ENCODE peak calls at places on chromosome 9, in six cellular contexts. A is spleen, U is WERI-Rb-1, S is pancreas, I is heart right ventricle, K is astrocyte of the cerebellum. X is an unnamed sample.

GRCh38 chr9:100014846-100015245 is 84.0 kb downstream of the ERP44 start:
- DNase-seq in A (no peak), U (no peak), S (no peak), I (no peak), K (no peak), X (no peak)

GRCh38 chr9:133563286-133564213 is 29.0 kb downstream of the ADAMTSL2 start:
- DNase-seq in A (no peak), U (no peak), S (no peak), I (peak; percentile 73), K (no peak), X (no peak)

GRCh38 chr9:128282500-128282899 is 6.4 kb downstream of the SWI5 start:
- DNase-seq in A (no peak), U (no peak), S (no peak), I (no peak), K (no peak), X (no peak)

GRCh38 chr9:113536483-113537226 is 73.1 kb downstream of the RGS3 start:
- DNase-seq in A (peak; percentile 88), U (peak; percentile 95), S (no peak), I (peak; percentile 83), K (no peak), X (no peak)

GRCh38 chr9:18092138-18092537 is 381.8 kb upstream of the ADAMTSL1 start:
- DNase-seq in A (no peak), U (no peak), S (no peak), I (no peak), K (no peak), X (no peak)

GRCh38 chr9:109244179-109245132 is 76.4 kb downstream of the EPB41L4B start:
- DNase-seq in A (peak; percentile 87), U (peak; percentile 89), S (peak; percentile 83), I (peak; percentile 69), K (no peak), X (peak; percentile 29)

GRCh38 chr9:134316444-134317160 is 9.7 kb upstream of the RXRA start:
- DNase-seq in A (peak; percentile 74), U (no peak), S (peak; percentile 62), I (peak; percentile 61), K (peak; percentile 60), X (no peak)

GRCh38 chr9:13939129-13939528 is 374.8 kb downstream of the NFIB start:
- DNase-seq in A (no peak), U (no peak), S (no peak), I (no peak), K (peak; percentile 63), X (peak; percentile 60)

GRCh38 chr9:134707031-134707680 is 65.6 kb downstream of the COL5A1 start:
- DNase-seq in A (no peak), U (peak; percentile 91), S (peak; percentile 81), I (peak; percentile 83), K (peak; percentile 76), X (peak; percentile 86)

GRCh38 chr9:116549061-116549664 is 137.9 kb upstream of the TRIM32 start:
- DNase-seq in A (no peak), U (no peak), S (peak; percentile 46), I (peak; percentile 73), K (peak; percentile 83), X (peak; percentile 66)

GRCh38 chr9:16708638-16709435 is 161.6 kb downstream of the BNC2 start:
- DNase-seq in A (no peak), U (no peak), S (no peak), I (no peak), K (peak; percentile 44), X (no peak)

GRCh38 chr9:127036437-127036836 is 86.0 kb downstream of the ANGPTL2 start:
- DNase-seq in A (no peak), U (no peak), S (no peak), I (no peak), K (no peak), X (no peak)

GRCh38 chr9:27371382-27371781 is 74.4 kb upstream of the EQTN start:
- DNase-seq in A (no peak), U (no peak), S (no peak), I (no peak), K (no peak), X (no peak)

GRCh38 chr9:87324613-87325194 is 173.0 kb upstream of the DAPK1 start:
- DNase-seq in A (no peak), U (no peak), S (no peak), I (no peak), K (peak; percentile 58), X (peak; percentile 54)

GRCh38 chr9:130872912-130873503 is 23.6 kb downstream of the QRFP start:
- DNase-seq in A (peak; percentile 18), U (no peak), S (peak; percentile 91), I (peak; percentile 66), K (no peak), X (no peak)

GRCh38 chr9:20621553-20622329 is 558 bp downstream of the MLLT3 start:
- DNase-seq in A (peak; percentile 91), U (peak; percentile 28), S (peak; percentile 88), I (peak; percentile 75), K (no peak), X (peak; percentile 50)

GRCh38 chr9:127990539-127990938 is 9.8 kb upstream of the EEIG1 start:
- DNase-seq in A (no peak), U (no peak), S (no peak), I (no peak), K (no peak), X (no peak)

GRCh38 chr9:71725590-71726338 is 42.5 kb downstream of the CEMIP2 start:
- DNase-seq in A (no peak), U (no peak), S (no peak), I (no peak), K (no peak), X (peak; percentile 78)

GRCh38 chr9:95635986-95636600 is 119.3 kb upstream of the PTCH1 start:
- DNase-seq in A (no peak), U (no peak), S (no peak), I (no peak), K (no peak), X (no peak)

GRCh38 chr9:87707805-87708500 is 18.0 kb upstream of the CTSL start:
- DNase-seq in A (no peak), U (no peak), S (no peak), I (no peak), K (no peak), X (no peak)

GRCh38 chr9:5617749-5618148 is 11.2 kb upstream of the RIC1 start:
- DNase-seq in A (no peak), U (no peak), S (no peak), I (no peak), K (no peak), X (no peak)

GRCh38 chr9:137303893-137304382 is 1.9 kb upstream of the NRARP start:
- DNase-seq in A (no peak), U (no peak), S (peak; percentile 84), I (peak; percentile 13), K (no peak), X (no peak)

GRCh38 chr9:137306546-137307254 is 4.6 kb upstream of the NRARP start:
- DNase-seq in A (peak; percentile 77), U (no peak), S (peak; percentile 92), I (peak; percentile 41), K (no peak), X (no peak)

GRCh38 chr9:137305788-137306545 is 3.9 kb upstream of the NRARP start:
- DNase-seq in A (peak; percentile 73), U (peak; percentile 11), S (peak; percentile 86), I (peak; percentile 42), K (no peak), X (no peak)

GRCh38 chr9:137304383-137305059 is 2.5 kb upstream of the NRARP start:
- DNase-seq in A (peak; percentile 74), U (peak; percentile 63), S (peak; percentile 77), I (peak; percentile 16), K (no peak), X (no peak)

GRCh38 chr9:137305060-137305787 is 3.2 kb upstream of the NRARP start:
- DNase-seq in A (peak; percentile 89), U (peak; percentile 92), S (peak; percentile 93), I (peak; percentile 71), K (no peak), X (no peak)
- H3K4me3 ChIP-seq in A (peak overlapping the region; percentile 31), U (peak overlapping the region; percentile 44), S (peak overlapping the region; percentile 57), I (peak overlapping the region; percentile 39), K (no peak overlapping the region), X (no peak overlapping the region)

DNA sequence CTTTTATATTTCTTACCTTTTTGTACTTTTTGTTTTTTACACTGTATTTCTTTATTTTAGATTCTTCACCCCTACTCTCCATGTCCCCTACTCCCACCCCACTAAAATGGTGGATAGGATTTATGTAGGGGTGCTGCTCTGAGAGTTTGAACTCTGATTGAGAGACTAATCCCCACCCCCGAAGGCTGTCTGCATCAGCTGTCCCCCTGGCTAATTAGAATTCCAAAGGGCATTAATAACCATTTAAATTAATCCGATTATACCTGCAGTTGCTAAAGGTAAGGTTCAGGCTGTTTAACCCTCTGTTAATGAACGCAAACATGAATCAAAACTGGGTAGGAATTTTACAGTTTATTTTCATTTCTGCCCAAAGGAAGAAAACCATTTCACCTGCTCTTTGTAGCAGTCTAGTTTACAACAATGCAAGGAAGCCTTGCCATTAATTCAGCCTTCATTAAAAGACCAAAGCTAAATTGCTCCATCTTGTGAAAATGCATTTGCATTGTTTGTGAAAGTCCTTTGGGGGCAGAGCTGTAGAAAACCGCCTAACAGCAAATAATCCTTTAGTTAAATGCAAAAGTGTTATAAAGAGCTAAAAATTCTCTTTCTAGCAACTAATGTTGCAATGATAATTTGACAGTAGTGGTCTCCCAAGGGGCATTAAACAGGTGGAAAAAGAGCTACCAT is 71.2 kb downstream of the ZCCHC7 start:
- DNase-seq in A (no peak), U (peak; percentile 44), S (no peak), I (no peak), K (no peak), X (no peak)
- H3K4me3 ChIP-seq in A (no peak overlapping the region), U (no peak overlapping the region), S (no peak overlapping the region), I (no peak overlapping the region), K (no peak overlapping the region), X (no peak overlapping the region)

GRCh38 chr9:124010665-124011321 is 775 bp upstream of the LHX2 start:
- DNase-seq in A (peak; percentile 69), U (no peak), S (peak; percentile 58), I (no peak), K (no peak), X (no peak)
- H3K4me3 ChIP-seq in A (peak overlapping the region; percentile 67), U (no peak overlapping the region), S (no peak overlapping the region), I (peak overlapping the region; percentile 50), K (no peak overlapping the region), X (peak overlapping the region; percentile 27)

GRCh38 chr9:84851935-84852585 is 182.5 kb downstream of the NTRK2 start:
- DNase-seq in A (no peak), U (no peak), S (no peak), I (no peak), K (peak; percentile 98), X (peak; percentile 90)
- H3K4me3 ChIP-seq in A (no peak overlapping the region), U (no peak overlapping the region), S (no peak overlapping the region), I (no peak overlapping the region), K (no peak overlapping the region), X (no peak overlapping the region)

GRCh38 chr9:112377684-112378344 is 2.1 kb upstream of the HSDL2 start:
- DNase-seq in A (no peak), U (no peak), S (no peak), I (no peak), K (no peak), X (no peak)
- H3K4me3 ChIP-seq in A (peak overlapping the region; percentile 88), U (peak overlapping the region; percentile 71), S (peak overlapping the region; percentile 71), I (peak overlapping the region; percentile 77), K (peak overlapping the region; percentile 56), X (peak overlapping the region; percentile 88)

X was measured in HFF-Myc.